ENCODE peak calls at places on chromosomes 13 and 19, in nine cellular contexts. One of them, this sample, is unnamed.
A peak's percentile ranks its signal among the peaks of the same experiment; 100 is the strongest.

GRCh38 chr19:45376045-45376724 is 5.8 kb upstream of the ERCC2 start:
- DNase-seq in T follicular helper cell: no peak
- DNase-seq in HCEC 1CT: peak; percentile 98
- DNase-seq in amygdala: no peak
- DNase-seq in fibroblast of lung: peak; percentile 73
- DNase-seq in NK-92 treated with Interleukin-12 subunit alpha and Interleukin-12 subunit beta, amount 100 ng/mL, for 24 hours: no peak
- DNase-seq in GM23338: peak; percentile 96
- DNase-seq in lower lobe of right lung: no peak
- DNase-seq in globus pallidus: no peak
- DNase-seq in this sample: no peak

GRCh38 chr13:113835461-113836274 is 28.2 kb downstream of the GAS6 start:
- DNase-seq in globus pallidus: no peak
- DNase-seq in fibroblast of lung: peak; percentile 75
- DNase-seq in GM23338: no peak
- DNase-seq in T follicular helper cell: no peak
- DNase-seq in NK-92 treated with Interleukin-12 subunit alpha and Interleukin-12 subunit beta, amount 100 ng/mL, for 24 hours: no peak
- DNase-seq in HCEC 1CT: peak; percentile 82
- DNase-seq in lower lobe of right lung: peak; percentile 36
- DNase-seq in amygdala: no peak
- DNase-seq in this sample: no peak

GRCh38 chr13:79307866-79308298 is 98.2 kb downstream of the RBM26 start:
- DNase-seq in lower lobe of right lung: no peak
- DNase-seq in globus pallidus: no peak
- DNase-seq in HCEC 1CT: peak; percentile 8
- DNase-seq in T follicular helper cell: no peak
- DNase-seq in fibroblast of lung: peak; percentile 26
- DNase-seq in amygdala: peak; percentile 11
- DNase-seq in GM23338: peak; percentile 18
- DNase-seq in NK-92 treated with Interleukin-12 subunit alpha and Interleukin-12 subunit beta, amount 100 ng/mL, for 24 hours: no peak
- DNase-seq in this sample: no peak

GRCh38 chr13:20331949-20332348 is 99.8 kb upstream of the GJB6 start:
- DNase-seq in fibroblast of lung: no peak
- DNase-seq in NK-92 treated with Interleukin-12 subunit alpha and Interleukin-12 subunit beta, amount 100 ng/mL, for 24 hours: no peak
- DNase-seq in GM23338: no peak
- DNase-seq in HCEC 1CT: no peak
- DNase-seq in amygdala: no peak
- DNase-seq in globus pallidus: no peak
- DNase-seq in T follicular helper cell: no peak
- DNase-seq in lower lobe of right lung: no peak
- DNase-seq in this sample: no peak

GRCh38 chr13:48783181-48783630 is 129.5 kb downstream of the CYSLTR2 start:
- DNase-seq in GM23338: no peak
- DNase-seq in globus pallidus: no peak
- DNase-seq in T follicular helper cell: no peak
- DNase-seq in HCEC 1CT: peak; percentile 100
- DNase-seq in lower lobe of right lung: peak; percentile 81
- DNase-seq in amygdala: no peak
- DNase-seq in fibroblast of lung: peak; percentile 100
- DNase-seq in NK-92 treated with Interleukin-12 subunit alpha and Interleukin-12 subunit beta, amount 100 ng/mL, for 24 hours: peak; percentile 61
- DNase-seq in this sample: peak; percentile 61

GRCh38 chr19:3403489-3404323 is 37.3 kb downstream of the NFIC start:
- DNase-seq in fibroblast of lung: peak; percentile 99
- DNase-seq in globus pallidus: peak; percentile 90
- DNase-seq in amygdala: peak; percentile 85
- DNase-seq in lower lobe of right lung: peak; percentile 90
- DNase-seq in NK-92 treated with Interleukin-12 subunit alpha and Interleukin-12 subunit beta, amount 100 ng/mL, for 24 hours: no peak
- DNase-seq in T follicular helper cell: no peak
- DNase-seq in HCEC 1CT: peak; percentile 85
- DNase-seq in GM23338: peak; percentile 31
- DNase-seq in this sample: no peak

GRCh38 chr13:67228909-67229308 is 1.2 kb downstream of the PCDH9 start:
- DNase-seq in NK-92 treated with Interleukin-12 subunit alpha and Interleukin-12 subunit beta, amount 100 ng/mL, for 24 hours: no peak
- DNase-seq in globus pallidus: peak; percentile 61
- DNase-seq in GM23338: no peak
- DNase-seq in HCEC 1CT: peak; percentile 27
- DNase-seq in amygdala: no peak
- DNase-seq in T follicular helper cell: no peak
- DNase-seq in fibroblast of lung: peak; percentile 32
- DNase-seq in lower lobe of right lung: no peak
- DNase-seq in this sample: no peak

GRCh38 chr19:31139871-31140505 is 209.2 kb downstream of the TSHZ3 start:
- DNase-seq in GM23338: no peak
- DNase-seq in HCEC 1CT: peak; percentile 91
- DNase-seq in NK-92 treated with Interleukin-12 subunit alpha and Interleukin-12 subunit beta, amount 100 ng/mL, for 24 hours: no peak
- DNase-seq in amygdala: no peak
- DNase-seq in globus pallidus: no peak
- DNase-seq in lower lobe of right lung: no peak
- DNase-seq in fibroblast of lung: peak; percentile 67
- DNase-seq in T follicular helper cell: no peak
- DNase-seq in this sample: no peak

GRCh38 chr19:55047951-55048350 is 9.9 kb upstream of the GP6 start:
- DNase-seq in fibroblast of lung: no peak
- DNase-seq in HCEC 1CT: no peak
- DNase-seq in NK-92 treated with Interleukin-12 subunit alpha and Interleukin-12 subunit beta, amount 100 ng/mL, for 24 hours: no peak
- DNase-seq in globus pallidus: no peak
- DNase-seq in GM23338: no peak
- DNase-seq in amygdala: no peak
- DNase-seq in lower lobe of right lung: no peak
- DNase-seq in T follicular helper cell: no peak
- DNase-seq in this sample: no peak

GRCh38 chr19:6239401-6239844 is 40.4 kb downstream of the MLLT1 start:
- DNase-seq in fibroblast of lung: no peak
- DNase-seq in NK-92 treated with Interleukin-12 subunit alpha and Interleukin-12 subunit beta, amount 100 ng/mL, for 24 hours: no peak
- DNase-seq in amygdala: no peak
- DNase-seq in GM23338: no peak
- DNase-seq in globus pallidus: no peak
- DNase-seq in T follicular helper cell: no peak
- DNase-seq in lower lobe of right lung: no peak
- DNase-seq in HCEC 1CT: no peak
- DNase-seq in this sample: peak; percentile 73

GRCh38 chr19:38527466-38528136 is 90.2 kb downstream of the MAP4K1 start:
- DNase-seq in NK-92 treated with Interleukin-12 subunit alpha and Interleukin-12 subunit beta, amount 100 ng/mL, for 24 hours: no peak
- DNase-seq in T follicular helper cell: no peak
- DNase-seq in fibroblast of lung: no peak
- DNase-seq in lower lobe of right lung: no peak
- DNase-seq in amygdala: no peak
- DNase-seq in globus pallidus: no peak
- DNase-seq in HCEC 1CT: no peak
- DNase-seq in GM23338: peak; percentile 96
- DNase-seq in this sample: no peak

GRCh38 chr19:11964858-11965645 is at the start of gene ZNF763:
- DNase-seq in NK-92 treated with Interleukin-12 subunit alpha and Interleukin-12 subunit beta, amount 100 ng/mL, for 24 hours: peak; percentile 64
- DNase-seq in T follicular helper cell: peak; percentile 85
- DNase-seq in fibroblast of lung: peak; percentile 81
- DNase-seq in globus pallidus: peak; percentile 96
- DNase-seq in GM23338: peak; percentile 99
- DNase-seq in lower lobe of right lung: peak; percentile 97
- DNase-seq in HCEC 1CT: peak; percentile 6
- DNase-seq in amygdala: peak; percentile 91
- DNase-seq in this sample: peak; percentile 85

GRCh38 chr19:17855333-17856152 is 4.2 kb upstream of the RPL18A start:
- DNase-seq in amygdala: peak; percentile 74
- DNase-seq in fibroblast of lung: peak; percentile 57
- DNase-seq in GM23338: peak; percentile 89
- DNase-seq in T follicular helper cell: peak; percentile 84
- DNase-seq in HCEC 1CT: peak; percentile 45
- DNase-seq in NK-92 treated with Interleukin-12 subunit alpha and Interleukin-12 subunit beta, amount 100 ng/mL, for 24 hours: peak; percentile 71
- DNase-seq in globus pallidus: peak; percentile 58
- DNase-seq in lower lobe of right lung: peak; percentile 90
- DNase-seq in this sample: no peak

GRCh38 chr19:42191855-42192254 is 25.6 kb downstream of the DEDD2 start:
- DNase-seq in amygdala: no peak
- DNase-seq in GM23338: no peak
- DNase-seq in T follicular helper cell: no peak
- DNase-seq in globus pallidus: no peak
- DNase-seq in lower lobe of right lung: no peak
- DNase-seq in HCEC 1CT: peak; percentile 92
- DNase-seq in NK-92 treated with Interleukin-12 subunit alpha and Interleukin-12 subunit beta, amount 100 ng/mL, for 24 hours: no peak
- DNase-seq in fibroblast of lung: peak; percentile 84
- DNase-seq in this sample: no peak

GRCh38 chr13:39105110-39105509 is 66.9 kb downstream of the NHLRC3 start:
- DNase-seq in amygdala: no peak
- DNase-seq in T follicular helper cell: no peak
- DNase-seq in GM23338: no peak
- DNase-seq in lower lobe of right lung: no peak
- DNase-seq in HCEC 1CT: no peak
- DNase-seq in globus pallidus: no peak
- DNase-seq in NK-92 treated with Interleukin-12 subunit alpha and Interleukin-12 subunit beta, amount 100 ng/mL, for 24 hours: no peak
- DNase-seq in fibroblast of lung: peak; percentile 7
- DNase-seq in this sample: no peak

GRCh38 chr13:101398920-101399319 is 17.4 kb downstream of the NALCN start:
- DNase-seq in globus pallidus: no peak
- DNase-seq in GM23338: no peak
- DNase-seq in amygdala: no peak
- DNase-seq in NK-92 treated with Interleukin-12 subunit alpha and Interleukin-12 subunit beta, amount 100 ng/mL, for 24 hours: no peak
- DNase-seq in HCEC 1CT: peak; percentile 90
- DNase-seq in fibroblast of lung: peak; percentile 26
- DNase-seq in T follicular helper cell: no peak
- DNase-seq in lower lobe of right lung: no peak
- DNase-seq in this sample: no peak

GRCh38 chr13:113917096-113917495 is 53.2 kb upstream of the GAS6 start:
- DNase-seq in fibroblast of lung: no peak
- DNase-seq in amygdala: no peak
- DNase-seq in HCEC 1CT: no peak
- DNase-seq in globus pallidus: no peak
- DNase-seq in NK-92 treated with Interleukin-12 subunit alpha and Interleukin-12 subunit beta, amount 100 ng/mL, for 24 hours: no peak
- DNase-seq in lower lobe of right lung: no peak
- DNase-seq in T follicular helper cell: no peak
- DNase-seq in GM23338: no peak
- DNase-seq in this sample: no peak

GRCh38 chr13:85538957-85539356 is 260.3 kb downstream of the SLITRK6 start:
- DNase-seq in globus pallidus: no peak
- DNase-seq in fibroblast of lung: no peak
- DNase-seq in HCEC 1CT: no peak
- DNase-seq in NK-92 treated with Interleukin-12 subunit alpha and Interleukin-12 subunit beta, amount 100 ng/mL, for 24 hours: no peak
- DNase-seq in GM23338: no peak
- DNase-seq in T follicular helper cell: no peak
- DNase-seq in amygdala: no peak
- DNase-seq in lower lobe of right lung: no peak
- DNase-seq in this sample: no peak

GRCh38 chr19:52670046-52670445 is 31.9 kb upstream of the ZNF83 start:
- DNase-seq in NK-92 treated with Interleukin-12 subunit alpha and Interleukin-12 subunit beta, amount 100 ng/mL, for 24 hours: no peak
- DNase-seq in lower lobe of right lung: no peak
- DNase-seq in HCEC 1CT: no peak
- DNase-seq in T follicular helper cell: no peak
- DNase-seq in fibroblast of lung: no peak
- DNase-seq in globus pallidus: no peak
- DNase-seq in GM23338: peak; percentile 3
- DNase-seq in amygdala: no peak
- DNase-seq in this sample: peak; percentile 73

GRCh38 chr19:21765151-21765550 is 2.2 kb downstream of the ZNF100 start:
- DNase-seq in NK-92 treated with Interleukin-12 subunit alpha and Interleukin-12 subunit beta, amount 100 ng/mL, for 24 hours: no peak
- DNase-seq in T follicular helper cell: no peak
- DNase-seq in fibroblast of lung: no peak
- DNase-seq in amygdala: no peak
- DNase-seq in HCEC 1CT: no peak
- DNase-seq in globus pallidus: no peak
- DNase-seq in GM23338: no peak
- DNase-seq in lower lobe of right lung: no peak
- DNase-seq in this sample: no peak

GRCh38 chr13:34847751-34848150 is 94.3 kb upstream of the NBEA start:
- DNase-seq in globus pallidus: no peak
- DNase-seq in NK-92 treated with Interleukin-12 subunit alpha and Interleukin-12 subunit beta, amount 100 ng/mL, for 24 hours: no peak
- DNase-seq in lower lobe of right lung: no peak
- DNase-seq in amygdala: no peak
- DNase-seq in HCEC 1CT: no peak
- DNase-seq in T follicular helper cell: no peak
- DNase-seq in fibroblast of lung: no peak
- DNase-seq in GM23338: peak; percentile 35
- DNase-seq in this sample: no peak

GRCh38 chr13:113297370-113297871 is 382 bp downstream of the LAMP1 start:
- DNase-seq in T follicular helper cell: peak; percentile 28
- DNase-seq in globus pallidus: no peak
- DNase-seq in HCEC 1CT: no peak
- DNase-seq in NK-92 treated with Interleukin-12 subunit alpha and Interleukin-12 subunit beta, amount 100 ng/mL, for 24 hours: no peak
- DNase-seq in amygdala: no peak
- DNase-seq in fibroblast of lung: no peak
- DNase-seq in lower lobe of right lung: peak; percentile 56
- DNase-seq in GM23338: peak; percentile 34
- DNase-seq in this sample: no peak

GRCh38 chr13:51562011-51562671 is 22.1 kb upstream of the WDFY2 start:
- DNase-seq in lower lobe of right lung: no peak
- DNase-seq in GM23338: no peak
- DNase-seq in HCEC 1CT: no peak
- DNase-seq in fibroblast of lung: no peak
- DNase-seq in T follicular helper cell: no peak
- DNase-seq in globus pallidus: no peak
- DNase-seq in amygdala: no peak
- DNase-seq in NK-92 treated with Interleukin-12 subunit alpha and Interleukin-12 subunit beta, amount 100 ng/mL, for 24 hours: no peak
- DNase-seq in this sample: no peak

GRCh38 chr19:15448778-15449619 is 757 bp downstream of the WIZ start:
- DNase-seq in amygdala: no peak
- DNase-seq in globus pallidus: no peak
- DNase-seq in fibroblast of lung: peak; percentile 14
- DNase-seq in T follicular helper cell: no peak
- DNase-seq in HCEC 1CT: no peak
- DNase-seq in NK-92 treated with Interleukin-12 subunit alpha and Interleukin-12 subunit beta, amount 100 ng/mL, for 24 hours: no peak
- DNase-seq in lower lobe of right lung: no peak
- DNase-seq in GM23338: peak; percentile 82
- DNase-seq in this sample: no peak

This sample was measured in RWPE2.